ENCODE peak calls at places on chromosomes 2 and 18, in four cellular contexts. W is WERI-Rb-1, F is spleen, Y is cardiac muscle cell. Z is an unnamed sample.

GRCh38 chr2:73870084-73870483 is 22.7 kb upstream of the ACTG2 start:
- DNase-seq in F (no peak), W (no peak), Y (peak), Z (peak)

GRCh38 chr2:156598563-156598962 is 162.4 kb downstream of the GPD2 start:
- DNase-seq in W (no peak), Y (no peak), F (no peak), Z (no peak)

GRCh38 chr18:79493211-79493800 is 97.6 kb downstream of the NFATC1 start:
- DNase-seq in F (peak), Y (no peak), W (no peak), Z (no peak)

GRCh38 chr2:73107211-73107926 is 5.4 kb downstream of the RAB11FIP5 start:
- DNase-seq in W (no peak), Y (no peak), F (peak), Z (no peak)

GRCh38 chr2:15941970-15942710 is 1.8 kb downstream of the MYCN start:
- DNase-seq in Y (no peak), F (no peak), W (peak), Z (peak)

GRCh38 chr18:44033144-44033543 is 647.5 kb upstream of the SETBP1 start:
- DNase-seq in W (no peak), F (no peak), Y (no peak), Z (no peak)

GRCh38 chr2:164896634-164897033 is 55.0 kb upstream of the COBLL1 start:
- DNase-seq in W (no peak), Y (peak), F (no peak), Z (no peak)

GRCh38 chr18:65477450-65477849 is 273.4 kb upstream of the CDH7 start:
- DNase-seq in W (no peak), Y (no peak), F (no peak), Z (no peak)

GRCh38 chr2:60532421-60532820 is 21.0 kb downstream of the BCL11A start:
- DNase-seq in W (no peak), F (no peak), Y (no peak), Z (no peak)

GRCh38 chr2:71672640-71673401 is 219.5 kb downstream of the DYSF start:
- DNase-seq in W (no peak), Y (no peak), F (peak), Z (peak)

GRCh38 chr2:219687266-219687665 is 59.8 kb downstream of the SLC4A3 start:
- DNase-seq in Y (peak), F (no peak), W (no peak), Z (peak)

GRCh38 chr2:217710218-217710565 is 292.6 kb downstream of the TNS1 start:
- DNase-seq in F (no peak), W (no peak), Y (no peak), Z (no peak)

GRCh38 chr2:64934530-64934929 is 54.7 kb upstream of the SLC1A4 start:
- DNase-seq in W (peak), Y (no peak), F (no peak), Z (no peak)

GRCh38 chr2:8753609-8754008 is 71.8 kb downstream of the ID2 start:
- DNase-seq in Y (no peak), F (no peak), W (no peak), Z (no peak)

GRCh38 chr2:85239102-85239501 is 88.7 kb downstream of the TGOLN2 start:
- DNase-seq in Y (no peak), W (no peak), F (peak), Z (no peak)

GRCh38 chr2:72934683-72935610 is 17.6 kb downstream of the EMX1 start:
- DNase-seq in F (peak), Y (no peak), W (peak), Z (no peak)

GRCh38 chr18:34219651-34220050 is 5.1 kb downstream of the NOL4 start:
- DNase-seq in W (no peak), F (no peak), Y (no peak), Z (no peak)

GRCh38 chr18:47628898-47629297 is 301.6 kb downstream of the SMAD2 start:
- DNase-seq in Y (no peak), W (no peak), F (no peak), Z (no peak)

GRCh38 chr2:199405241-199405640 is 52.5 kb downstream of the SATB2 start:
- DNase-seq in W (no peak), Y (peak), F (no peak), Z (no peak)

GRCh38 chr18:35117951-35118411 is 76.8 kb downstream of the MAPRE2 start:
- DNase-seq in F (no peak), Y (peak), W (no peak), Z (no peak)

GRCh38 chr18:58311390-58311789 is 267.4 kb downstream of the NEDD4L start:
- DNase-seq in Y (no peak), F (no peak), W (no peak), Z (no peak)

GRCh38 chr18:58309099-58309498 is 265.1 kb downstream of the NEDD4L start:
- DNase-seq in F (no peak), Y (no peak), W (no peak), Z (no peak)

GRCh38 chr18:58310517-58310916 is 266.5 kb downstream of the NEDD4L start:
- DNase-seq in Y (no peak), F (peak), W (no peak), Z (no peak)

GRCh38 chr18:58308463-58308862 is 264.4 kb downstream of the NEDD4L start:
- DNase-seq in F (no peak), Y (no peak), W (no peak), Z (no peak)

DNA sequence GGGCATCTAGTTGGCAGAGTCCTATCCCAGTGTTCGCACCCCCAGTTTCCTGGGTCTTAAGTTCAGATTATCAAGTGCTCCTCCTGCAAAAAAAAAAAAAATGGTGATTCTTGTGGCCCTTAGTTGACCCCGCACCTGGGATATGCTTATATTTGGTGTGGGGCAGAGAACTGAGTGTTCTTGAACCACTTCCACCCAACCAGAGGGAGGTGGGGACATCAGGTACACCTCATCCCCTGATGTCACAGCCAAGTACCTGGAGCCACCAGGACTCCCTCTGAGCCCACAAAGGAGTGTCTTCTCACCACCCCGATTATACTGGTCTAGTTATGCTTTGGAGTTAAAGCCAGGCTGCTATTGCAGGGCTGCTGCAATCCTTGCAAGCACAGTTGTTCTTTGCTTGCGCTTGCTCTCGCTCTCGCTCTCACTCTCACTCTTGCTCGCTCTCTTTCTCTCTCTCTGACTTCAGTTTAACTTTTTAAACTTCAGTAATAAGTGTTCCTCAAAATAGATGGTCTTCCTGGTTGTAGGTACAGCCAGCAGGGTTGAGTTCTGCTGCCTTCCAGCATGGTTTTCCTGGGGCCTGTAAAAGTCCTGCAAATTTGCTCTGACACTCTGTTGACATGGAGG is 265.7 kb downstream of the NEDD4L start:
- DNase-seq in Y (no peak), F (no peak), W (no peak), Z (no peak)
- H3K27ac ChIP-seq in Y (peak), F (no peak), W (no peak), Z (no peak)

DNA sequence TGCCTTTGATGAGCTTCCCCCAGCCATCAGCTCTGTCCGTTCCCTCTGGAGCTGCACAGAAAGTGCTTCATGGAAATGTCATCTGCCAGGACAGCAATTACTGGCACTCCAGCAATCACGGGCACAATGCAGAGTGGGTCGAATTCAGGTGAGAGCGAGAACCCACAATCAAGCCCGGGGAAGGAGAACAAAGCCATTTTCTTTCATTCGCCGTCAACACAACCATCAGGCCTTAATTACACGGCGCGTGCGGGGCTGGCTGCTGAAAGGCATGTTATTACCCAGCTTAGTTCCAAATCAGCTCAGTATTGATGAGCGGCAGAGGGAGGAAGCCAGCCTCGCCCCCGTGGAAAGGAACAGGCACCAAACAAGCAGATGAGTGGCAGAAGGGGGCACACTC is 143.9 kb downstream of the MYT1L start:
- DNase-seq in Y (no peak), F (no peak), W (no peak), Z (no peak)
- H3K4me3 ChIP-seq in Y (no peak), F (no peak), W (no peak), Z (no peak)

GRCh38 chr2:105737980-105738657 is 6.6 kb upstream of the NCK2 start:
- DNase-seq in F (no peak), W (no peak), Y (no peak), Z (no peak)
- H3K27ac ChIP-seq in F (peak), W (no peak), Y (no peak), Z (no peak)

GRCh38 chr2:25294573-25295462 is 46.9 kb downstream of the DNMT3A start:
- DNase-seq in W (peak), F (peak), Y (peak), Z (no peak)

GRCh38 chr2:25293145-25293544 is 48.6 kb downstream of the DNMT3A start:
- DNase-seq in F (no peak), W (no peak), Y (peak), Z (no peak)

GRCh38 chr2:25292408-25292807 is 49.3 kb downstream of the DNMT3A start:
- DNase-seq in W (no peak), F (no peak), Y (no peak), Z (no peak)

GRCh38 chr2:25295654-25296053 is 46.1 kb downstream of the DNMT3A start:
- DNase-seq in W (no peak), F (no peak), Y (no peak), Z (no peak)

GRCh38 chr2:25293958-25294513 is 47.7 kb downstream of the DNMT3A start:
- DNase-seq in Y (no peak), W (no peak), F (no peak), Z (no peak)
- H3K4me3 ChIP-seq in Y (no peak), W (no peak), F (no peak), Z (no peak)

DNA sequence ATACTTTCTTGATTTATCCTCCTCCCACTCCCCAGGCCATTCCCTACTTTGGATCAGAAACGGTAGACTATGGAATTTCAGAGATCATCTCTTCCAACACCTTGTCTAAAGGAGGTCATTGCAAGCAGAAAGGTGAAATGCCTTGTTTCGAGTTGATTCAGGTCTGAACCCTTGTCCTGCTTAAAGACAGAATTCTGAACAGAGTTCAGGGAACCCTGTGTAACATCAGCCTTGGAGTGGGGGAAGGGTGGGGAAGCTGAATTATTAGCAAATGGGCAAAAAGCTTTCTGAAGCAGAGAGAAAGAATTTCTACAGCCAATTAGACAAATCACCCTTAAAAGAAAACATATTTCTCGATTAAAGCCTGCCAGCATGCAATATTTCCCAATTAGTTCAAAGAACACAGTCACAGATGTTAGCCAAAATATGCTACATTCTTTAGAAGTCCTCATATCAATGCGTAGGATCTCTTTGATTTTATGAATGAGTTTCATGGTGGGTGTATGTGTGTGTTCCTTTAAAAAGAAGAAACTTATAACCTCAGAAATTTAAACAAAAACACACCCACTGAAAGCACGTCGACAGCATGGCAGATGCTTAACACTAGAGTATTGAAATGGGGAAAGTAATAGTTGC is 353.1 kb downstream of the RND3 start:
- DNase-seq in Y (no peak), F (no peak), W (no peak), Z (peak)
- H3K27ac ChIP-seq in Y (no peak), F (no peak), W (no peak), Z (peak)

DNA sequence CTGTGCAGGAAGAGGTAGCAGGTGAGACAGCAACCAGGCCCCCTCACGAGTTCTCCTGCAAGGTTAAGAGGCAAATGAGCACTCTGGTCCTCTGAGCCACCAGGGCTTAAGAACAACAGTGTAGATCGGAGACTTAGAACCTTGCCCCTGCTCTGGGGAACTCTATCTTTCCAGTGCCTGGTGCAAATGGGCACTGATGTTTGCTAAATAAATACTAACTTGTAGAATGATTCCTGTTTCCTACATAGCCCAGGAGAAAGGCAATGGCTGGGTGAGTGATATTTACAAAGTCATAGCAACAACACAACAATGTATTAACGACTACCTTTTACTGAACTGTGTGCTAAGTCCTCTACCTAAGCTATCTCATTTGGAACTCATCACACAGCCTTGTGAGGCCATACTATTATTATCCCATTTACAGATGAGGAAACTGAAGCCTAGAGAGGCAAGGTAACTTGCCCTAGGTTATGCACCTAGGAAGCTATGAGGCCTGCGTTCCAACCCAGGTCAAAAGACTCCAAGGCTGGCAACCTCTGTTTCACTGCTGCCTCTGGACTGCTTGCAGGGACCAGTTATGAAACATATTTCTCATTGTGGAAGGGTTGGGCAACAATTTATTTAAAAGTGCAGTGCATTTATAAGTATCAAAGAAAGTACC is 4.3 kb downstream of the ATP8B1 start:
- DNase-seq in F (no peak), Y (no peak), W (no peak), Z (no peak)
- H3K4me3 ChIP-seq in F (no peak), Y (no peak), W (no peak), Z (no peak)

GRCh38 chr2:46303822-46304221 is 6.6 kb downstream of the EPAS1 start:
- DNase-seq in W (no peak), F (no peak), Y (no peak), Z (no peak)

GRCh38 chr2:46303233-46303632 is 6.0 kb downstream of the EPAS1 start:
- DNase-seq in Y (no peak), F (no peak), W (no peak), Z (peak)

GRCh38 chr2:46305767-46306166 is 8.6 kb downstream of the EPAS1 start:
- DNase-seq in Y (no peak), W (no peak), F (no peak), Z (no peak)

GRCh38 chr2:46305177-46305576 is 8.0 kb downstream of the EPAS1 start:
- DNase-seq in W (no peak), Y (no peak), F (no peak), Z (no peak)

GRCh38 chr2:46304635-46305034 is 7.4 kb downstream of the EPAS1 start:
- DNase-seq in F (no peak), Y (no peak), W (no peak), Z (no peak)
- H3K27ac ChIP-seq in F (no peak), Y (no peak), W (no peak), Z (no peak)

Z was measured in SJSA1.